ENCODE peak calls at places on chromosomes 13 and 19, in ten cellular contexts. K is small intestine; E is RWPE2; J is esophagus squamous epithelium; R is psoas muscle; Y is spleen; V is CD8-positive, alpha-beta memory T cell; I is neural progenitor cell; A is transverse colon; C is adrenal gland. F is an unnamed sample. For H3K27me3 and H3K4me1, the result is how much of the 10 kb centered on the place peaks cover.

GRCh38 chr13:24306632-24307031 is 2.7 kb upstream of the C1QTNF9 start:
- DNase-seq in V (no peak), C (no peak), K (no peak), E (no peak), R (no peak), Y (no peak), J (no peak), I (no peak), A (no peak), F (no peak)

GRCh38 chr13:47252627-47253026 is 355.8 kb upstream of the HTR2A start:
- DNase-seq in C (no peak), I (no peak), K (no peak), A (no peak), E (no peak), V (no peak), R (no peak), Y (no peak), J (no peak), F (no peak)

GRCh38 chr19:18849838-18850400 is 18.2 kb downstream of the UPF1 start:
- DNase-seq in R (no peak), Y (peak), A (no peak), E (no peak), C (no peak), I (no peak), K (no peak), V (no peak), J (no peak), F (no peak)

GRCh38 chr13:79481685-79482052 is 714 bp downstream of the NDFIP2 start:
- DNase-seq in C (no peak), J (no peak), Y (no peak), R (no peak), V (peak), E (no peak), A (peak), K (peak), I (no peak), F (no peak)

GRCh38 chr13:46288570-46289259 is 77.0 kb downstream of the LRRC63 start:
- DNase-seq in V (peak), J (no peak), I (peak), A (no peak), E (no peak), K (peak), C (no peak), R (no peak), Y (no peak), F (no peak)

GRCh38 chr13:80296638-80297037 is 44.3 kb downstream of the SPRY2 start:
- DNase-seq in I (no peak), R (no peak), J (no peak), Y (no peak), C (no peak), V (no peak), E (no peak), K (no peak), A (no peak), F (no peak)

GRCh38 chr13:102484329-102484728 is 82.5 kb upstream of the FGF14 start:
- DNase-seq in A (no peak), K (no peak), I (peak), R (no peak), J (no peak), C (no peak), E (no peak), V (no peak), Y (no peak), F (peak)

GRCh38 chr19:3784607-3785463 is 1.3 kb downstream of the MATK start:
- DNase-seq in V (no peak), J (no peak), A (no peak), K (no peak), I (peak), E (peak), R (no peak), Y (no peak), C (no peak), F (no peak)

GRCh38 chr13:79044415-79044814 is 361.6 kb downstream of the RBM26 start:
- DNase-seq in E (no peak), K (no peak), R (no peak), C (no peak), J (no peak), A (no peak), Y (no peak), V (no peak), I (no peak), F (no peak)

GRCh38 chr13:52159159-52159982 is at the start of gene NEK3:
- DNase-seq in V (peak), Y (peak), J (peak), E (no peak), A (peak), K (peak), R (peak), I (peak), C (peak), F (peak)

GRCh38 chr13:100495455-100495854 is 93.1 kb downstream of the GGACT start:
- DNase-seq in C (no peak), A (no peak), E (no peak), I (no peak), J (no peak), V (no peak), R (no peak), K (no peak), Y (no peak), F (no peak)

GRCh38 chr19:35773020-35773809 is 2.1 kb upstream of the ARHGAP33 start:
- DNase-seq in J (no peak), A (no peak), Y (no peak), K (no peak), C (no peak), V (no peak), R (no peak), E (no peak), I (no peak), F (no peak)

GRCh38 chr13:113129921-113130750 is 7.5 kb downstream of the F10 start:
- DNase-seq in K (no peak), A (no peak), V (no peak), R (peak), Y (peak), I (no peak), J (no peak), C (no peak), E (no peak), F (no peak)

GRCh38 chr19:4759388-4760284 is 31.9 kb upstream of the FEM1A start:
- DNase-seq in R (peak), E (peak), Y (peak), C (peak), I (peak), V (peak), K (peak), J (peak), A (peak), F (peak)

GRCh38 chr13:62294210-62294609 is 878.6 kb upstream of the PCDH20 start:
- DNase-seq in J (no peak), R (no peak), I (no peak), V (no peak), K (no peak), A (no peak), C (no peak), Y (no peak), E (no peak), F (no peak)

GRCh38 chr13:48431987-48432615 is 19.2 kb upstream of the LPAR6 start:
- DNase-seq in E (no peak), J (no peak), K (no peak), R (no peak), C (no peak), A (no peak), V (no peak), I (no peak), Y (no peak), F (no peak)

GRCh38 chr19:45507864-45508680 is 793 bp downstream of the VASP start:
- DNase-seq in I (peak), J (no peak), E (peak), R (peak), C (peak), K (peak), Y (peak), V (peak), A (peak), F (no peak)

GRCh38 chr13:49786609-49787008 is 5.9 kb downstream of the KPNA3 start:
- DNase-seq in Y (no peak), E (no peak), V (no peak), J (no peak), A (no peak), I (no peak), R (no peak), K (no peak), C (no peak), F (no peak)

GRCh38 chr19:16654621-16655020 is 5.3 kb downstream of the SMIM7 start:
- DNase-seq in I (no peak), C (no peak), V (no peak), J (no peak), Y (no peak), K (no peak), R (no peak), E (no peak), A (no peak), F (no peak)

GRCh38 chr13:112819816-112820215 is 130.0 kb downstream of the ATP11A start:
- DNase-seq in A (no peak), I (no peak), K (no peak), V (no peak), C (no peak), E (no peak), Y (no peak), R (no peak), J (no peak), F (no peak)

GRCh38 chr13:78323848-78324247 is 279.5 kb downstream of the POU4F1 start:
- DNase-seq in V (no peak), E (no peak), C (no peak), Y (no peak), A (no peak), K (peak), J (no peak), R (no peak), I (no peak), F (no peak)

GRCh38 chr19:13044160-13044853 is 49.0 kb downstream of the NFIX start:
- DNase-seq in R (no peak), E (no peak), V (peak), Y (no peak), J (no peak), C (no peak), A (no peak), I (no peak), K (no peak), F (no peak)

GRCh38 chr19:14118165-14119051 is 846 bp upstream of the PRKACA start:
- DNase-seq in Y (peak), E (no peak), C (peak), V (peak), I (peak), A (peak), R (peak), J (peak), K (peak), F (peak)

GRCh38 chr13:93225610-93226009 is 997 bp upstream of the GPC6 start:
- DNase-seq in V (no peak), C (no peak), E (no peak), I (no peak), Y (no peak), J (no peak), K (no peak), A (no peak), R (no peak), F (no peak)

GRCh38 chr19:306151-306900 is 15.1 kb upstream of the PLPP2 start:
- DNase-seq in Y (peak), A (no peak), I (no peak), R (peak), E (no peak), J (no peak), V (no peak), K (no peak), C (no peak), F (no peak)

GRCh38 chr13:98539655-98540054 is 37.3 kb downstream of the STK24 start:
- DNase-seq in V (no peak), K (no peak), A (no peak), C (no peak), E (no peak), J (no peak), I (no peak), R (no peak), Y (no peak), F (no peak)

GRCh38 chr19:16703677-16704076 is 16.0 kb upstream of the NWD1 start:
- DNase-seq in C (no peak), E (no peak), A (no peak), I (no peak), K (no peak), R (no peak), Y (no peak), V (no peak), J (no peak), F (no peak)

GRCh38 chr19:41928221-41928683 is at the start of gene ERFL:
- DNase-seq in A (no peak), E (no peak), R (no peak), I (peak), V (no peak), Y (peak), C (no peak), J (no peak), K (no peak), F (no peak)

GRCh38 chr19:41926028-41926860 is 2.0 kb downstream of the ERFL start:
- DNase-seq in C (no peak), J (no peak), R (no peak), V (no peak), K (no peak), Y (no peak), A (no peak), I (peak), E (no peak), F (no peak)

GRCh38 chr19:41927810-41928192 is 448 bp downstream of the ERFL start:
- DNase-seq in R (no peak), E (no peak), Y (peak), C (no peak), V (no peak), K (no peak), I (peak), A (peak), J (no peak), F (no peak)

GRCh38 chr19:41925208-41926003 is 2.8 kb downstream of the ERFL start:
- DNase-seq in R (no peak), C (no peak), Y (peak), V (no peak), A (no peak), K (no peak), J (no peak), I (no peak), E (no peak), F (no peak)

DNA sequence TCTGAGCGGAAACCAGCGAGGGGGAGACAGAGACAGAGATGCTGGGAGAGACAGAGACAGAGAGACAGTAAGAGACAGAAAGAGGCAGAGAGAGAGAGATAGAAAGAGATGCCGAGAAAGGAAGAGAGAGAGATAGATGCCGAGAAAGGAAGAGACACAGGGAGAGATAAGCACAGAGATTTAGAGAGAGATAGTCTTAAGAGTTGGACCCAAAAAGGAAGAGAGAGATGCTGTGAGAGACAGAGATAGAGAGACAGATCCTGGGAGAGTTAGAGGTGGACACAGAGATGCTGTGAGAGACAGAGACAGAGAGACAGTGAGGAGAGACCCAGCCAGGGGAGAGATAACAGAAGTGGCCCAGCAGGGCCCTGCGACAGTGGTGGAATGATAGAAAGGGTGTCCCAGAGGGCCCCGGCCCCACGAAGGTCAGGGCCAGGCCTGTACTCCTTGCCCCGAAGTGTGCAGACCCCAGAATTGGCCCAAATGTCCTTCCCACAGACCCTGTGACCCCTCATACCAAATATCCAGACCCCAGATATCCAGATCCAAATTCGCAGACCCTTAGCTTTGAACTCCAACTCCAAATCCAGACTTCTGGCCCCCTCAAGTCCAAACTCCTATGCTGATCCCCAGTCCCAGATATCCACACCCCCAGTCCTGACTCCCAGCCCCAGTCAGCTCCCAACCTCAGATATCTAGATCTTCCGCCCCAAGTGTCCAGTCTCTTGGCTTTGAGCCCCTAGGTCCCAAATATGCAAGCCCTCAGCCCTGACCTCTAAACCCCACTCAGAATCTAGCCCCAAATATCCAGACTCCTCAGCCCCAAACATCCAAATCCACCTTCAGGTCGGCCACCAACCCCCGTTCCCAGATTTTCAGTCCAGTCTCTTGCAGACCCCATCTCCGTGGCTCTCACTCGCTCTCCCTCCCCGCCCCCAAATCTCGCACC is 1.1 kb downstream of the ERFL start:
- DNase-seq in J (no peak), R (no peak), C (no peak), V (no peak), E (no peak), K (no peak), Y (no peak), A (no peak), I (no peak), F (no peak)
- H3K4me3 ChIP-seq in J (peak), R (no peak), C (no peak), V (no peak), E (no peak), K (no peak), Y (no peak), A (peak), I (peak), F (no peak)

GRCh38 chr19:50551034-50551712 is 17.1 kb downstream of the LRRC4B start:
- DNase-seq in K (no peak), V (no peak), E (no peak), A (no peak), J (no peak), C (no peak), Y (no peak), R (no peak), I (peak), F (no peak)

GRCh38 chr19:50552540-50552939 is 15.7 kb downstream of the LRRC4B start:
- DNase-seq in J (no peak), R (no peak), Y (no peak), A (no peak), E (no peak), I (no peak), K (no peak), V (no peak), C (no peak), F (no peak)

GRCh38 chr19:50553134-50553703 is 15.0 kb downstream of the LRRC4B start:
- DNase-seq in J (no peak), K (no peak), Y (no peak), V (no peak), R (no peak), A (no peak), I (no peak), E (no peak), C (no peak), F (no peak)

GRCh38 chr19:50550594-50550966 is 17.7 kb downstream of the LRRC4B start:
- DNase-seq in Y (no peak), I (no peak), V (no peak), R (no peak), C (no peak), E (no peak), K (no peak), A (no peak), J (no peak), F (no peak)

GRCh38 chr19:50551713-50552187 is 16.5 kb downstream of the LRRC4B start:
- DNase-seq in I (peak), Y (no peak), R (no peak), J (no peak), C (no peak), V (no peak), A (no peak), E (no peak), K (no peak), F (no peak)
- H3K27me3 ChIP-seq in I (half or more), Y (under half), R (under half), J (half or more), C (under half), V (under half), A (half or more), E (half or more), K (under half), F (under half)

DNA sequence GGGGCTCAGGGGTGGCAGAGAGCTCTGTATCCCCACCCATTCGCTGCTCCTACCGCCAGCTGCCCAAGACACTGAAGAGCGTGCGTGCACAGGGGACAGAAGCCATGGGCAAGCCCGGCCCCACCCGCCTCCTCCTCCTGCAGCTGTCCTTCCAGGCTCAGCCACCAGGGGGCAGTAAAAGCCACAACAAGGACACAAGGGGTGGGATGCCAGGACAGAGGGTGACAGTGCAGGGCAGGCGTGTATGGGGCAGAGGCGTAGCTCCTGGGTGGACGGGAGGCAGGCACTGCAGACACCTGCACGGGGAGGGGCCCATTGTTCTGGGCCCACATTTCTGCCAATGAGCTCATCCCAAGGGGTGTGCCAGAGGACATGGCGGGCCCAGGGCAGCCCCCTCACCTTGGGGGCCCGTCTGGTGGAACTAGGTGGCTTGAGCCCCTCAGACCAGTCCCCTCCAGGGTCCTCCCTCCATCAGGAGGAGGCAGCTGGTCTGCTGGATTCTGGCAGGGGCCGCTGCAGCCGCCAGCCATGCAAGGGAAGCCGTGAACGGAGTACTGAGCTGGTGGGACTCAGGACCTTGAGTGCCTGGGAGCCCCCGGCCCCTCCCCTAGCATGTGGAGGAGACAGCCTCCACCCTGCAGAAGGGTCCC is 61.2 kb downstream of the MLLT1 start:
- DNase-seq in A (peak), Y (peak), C (peak), J (peak), V (peak), R (peak), I (peak), E (peak), K (peak), F (peak)
- H3K4me1 ChIP-seq in A (under half), Y (half or more), C (under half), J (under half), V (under half), R (under half), I (under half), E (under half), K (under half), F (under half)

GRCh38 chr19:10356431-10356830 is 17.0 kb upstream of the ICAM3 start:
- DNase-seq in I (no peak), J (no peak), R (no peak), Y (no peak), K (no peak), C (no peak), A (no peak), E (no peak), V (no peak), F (no peak)

GRCh38 chr19:10352764-10353671 is 13.6 kb upstream of the ICAM3 start:
- DNase-seq in Y (no peak), J (no peak), A (no peak), E (peak), R (peak), V (no peak), K (no peak), I (peak), C (peak), F (peak)

DNA sequence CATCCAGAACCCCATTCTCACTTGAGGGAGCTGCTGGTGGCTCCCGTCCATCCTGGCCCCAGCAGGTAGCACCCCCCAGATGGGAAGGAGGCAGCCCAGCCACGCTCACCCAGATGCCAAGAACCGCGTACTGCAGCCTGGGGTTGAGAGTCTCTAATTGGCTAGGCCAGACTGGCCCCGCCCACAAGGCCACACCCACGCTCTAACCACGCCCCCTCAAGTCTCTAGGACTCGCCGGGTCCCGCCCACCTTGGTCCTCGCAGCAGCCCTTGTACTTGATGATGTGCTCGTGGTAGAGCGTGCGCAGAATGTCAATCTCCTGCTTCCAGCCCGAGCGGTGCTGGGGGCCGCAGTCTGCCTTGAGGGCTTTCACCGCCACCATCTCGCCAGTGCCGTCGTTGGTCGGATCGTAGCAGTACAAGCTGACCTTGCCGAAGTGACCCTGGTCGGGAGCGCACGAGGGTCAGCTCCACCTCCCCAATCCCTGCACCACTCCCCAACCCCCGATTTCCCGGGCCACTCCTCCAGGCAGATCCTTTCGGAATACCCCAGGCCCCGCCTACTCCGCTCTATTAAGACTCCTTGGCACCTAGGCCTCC is 14.5 kb upstream of the ICAM3 start:
- DNase-seq in I (peak), K (no peak), E (peak), C (peak), Y (no peak), R (peak), A (peak), V (peak), J (no peak), F (peak)
- H3K4me3 ChIP-seq in I (peak), K (no peak), E (no peak), C (no peak), Y (no peak), R (peak), A (no peak), V (no peak), J (no peak), F (peak)

DNA sequence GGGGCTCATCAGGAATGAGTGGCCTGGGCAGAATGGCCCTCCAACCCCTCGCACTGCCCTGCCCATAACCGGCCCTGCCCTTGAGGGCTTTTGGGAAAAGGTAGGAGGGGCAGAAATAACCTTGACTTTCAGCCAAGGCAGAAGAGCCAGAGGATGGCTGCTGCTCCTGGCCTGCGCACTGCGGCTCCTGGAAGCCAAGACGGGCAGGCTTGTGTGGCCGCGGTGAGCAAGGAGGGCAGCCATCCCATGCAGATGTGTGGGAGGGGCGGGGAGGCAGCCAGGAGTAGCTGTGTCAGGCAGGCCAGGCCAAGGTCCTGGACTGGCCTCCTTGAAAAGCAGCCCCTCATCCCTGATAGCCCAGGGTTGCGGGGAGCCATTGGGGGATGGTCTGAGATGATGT is 57.6 kb upstream of the URI1 start:
- DNase-seq in K (no peak), J (no peak), E (no peak), C (peak), I (no peak), R (no peak), A (no peak), V (no peak), Y (no peak), F (no peak)
- H3K27me3 ChIP-seq in K (under half), J (under half), E (under half), C (under half), I (under half), R (under half), A (under half), V (under half), Y (under half), F (under half)

F was measured in BE2C.